ENCODE peak calls at places on chromosomes 2 and 18, in ten cellular contexts. B is fibroblast of pulmonary artery, X is tibial artery, H is mammary epithelial cell, S is colonic mucosa, E is kidney, Z is upper lobe of right lung, V is endodermal cell, L is neural progenitor cell, F is IMR-90. Y is an unnamed sample.

GRCh38 chr2:28231110-28231621 is 161.5 kb upstream of the FOSL2 start:
- DNase-seq in B (peak), X (no peak), H (peak), S (no peak), E (no peak), Z (no peak), V (no peak), L (no peak), F (peak), Y (peak)

GRCh38 chr2:24731923-24732322 is 61.3 kb downstream of the PTRHD1 start:
- DNase-seq in B (no peak), X (no peak), H (no peak), S (no peak), E (no peak), Z (no peak), V (no peak), L (no peak), F (no peak), Y (no peak)

GRCh38 chr2:241739651-241740050 is 5.2 kb downstream of the D2HGDH start:
- DNase-seq in B (peak), X (no peak), H (no peak), S (no peak), E (no peak), Z (no peak), V (no peak), L (no peak), F (peak), Y (peak)

GRCh38 chr18:34595673-34596072 is 114.4 kb upstream of the DTNA start:
- DNase-seq in B (peak), X (no peak), H (peak), S (no peak), E (no peak), Z (no peak), V (peak), L (peak), F (peak), Y (peak)

GRCh38 chr2:134320930-134321329 is 67.1 kb downstream of the MGAT5 start:
- DNase-seq in B (no peak), X (no peak), H (no peak), S (peak), E (no peak), Z (no peak), V (no peak), L (no peak), F (no peak), Y (no peak)

GRCh38 chr2:7670905-7671304 is 753.7 kb downstream of the RNF144A start:
- DNase-seq in B (no peak), X (no peak), H (no peak), S (no peak), E (no peak), Z (no peak), V (no peak), L (no peak), F (no peak), Y (no peak)

GRCh38 chr2:109376115-109376514 is 237.7 kb downstream of the SEPTIN10 start:
- DNase-seq in B (peak), X (no peak), H (no peak), S (peak), E (peak), Z (peak), V (peak), L (no peak), F (peak), Y (peak)

GRCh38 chr2:234981197-234982095 is 29.6 kb downstream of the SH3BP4 start:
- DNase-seq in B (peak), X (peak), H (peak), S (peak), E (peak), Z (no peak), V (peak), L (peak), F (peak), Y (peak)

GRCh38 chr2:219509780-219510511 is 4.3 kb upstream of the ASIC4 start:
- DNase-seq in B (peak), X (peak), H (no peak), S (peak), E (peak), Z (no peak), V (peak), L (peak), F (peak), Y (peak)

GRCh38 chr2:20232837-20233207 is 7.9 kb upstream of the SDC1 start:
- DNase-seq in B (no peak), X (no peak), H (peak), S (peak), E (no peak), Z (peak), V (peak), L (no peak), F (no peak), Y (peak)

GRCh38 chr18:23135679-23136325 is 517 bp downstream of the CABLES1 start:
- DNase-seq in B (peak), X (no peak), H (no peak), S (peak), E (peak), Z (peak), V (peak), L (peak), F (no peak), Y (peak)

GRCh38 chr2:71667256-71668182 is 214.2 kb downstream of the DYSF start:
- DNase-seq in B (no peak), X (peak), H (no peak), S (no peak), E (peak), Z (no peak), V (peak), L (no peak), F (no peak), Y (no peak)

GRCh38 chr2:23536326-23536725 is 151.3 kb downstream of the KLHL29 start:
- DNase-seq in B (no peak), X (no peak), H (no peak), S (no peak), E (no peak), Z (no peak), V (no peak), L (no peak), F (no peak), Y (no peak)

GRCh38 chr2:239291505-239292350 is 109.1 kb downstream of the HDAC4 start:
- DNase-seq in B (no peak), X (peak), H (no peak), S (no peak), E (no peak), Z (peak), V (peak), L (peak), F (no peak), Y (no peak)

GRCh38 chr2:240781471-240782220 is 38.4 kb downstream of the KIF1A start:
- DNase-seq in B (no peak), X (no peak), H (no peak), S (no peak), E (peak), Z (no peak), V (no peak), L (no peak), F (no peak), Y (no peak)

GRCh38 chr2:213067888-213068287 is 83.5 kb downstream of the IKZF2 start:
- DNase-seq in B (no peak), X (no peak), H (peak), S (no peak), E (no peak), Z (no peak), V (no peak), L (no peak), F (peak), Y (peak)

GRCh38 chr18:24937624-24938285 is 414.2 kb downstream of the ZNF521 start:
- DNase-seq in B (no peak), X (no peak), H (no peak), S (no peak), E (no peak), Z (no peak), V (no peak), L (no peak), F (no peak), Y (no peak)

GRCh38 chr2:101120124-101120996 is 30.8 kb downstream of the TBC1D8 start:
- DNase-seq in B (peak), X (peak), H (peak), S (peak), E (peak), Z (peak), V (no peak), L (no peak), F (peak), Y (peak)

GRCh38 chr2:146161256-146161882 is 1641.5 kb upstream of the ZEB2 start:
- DNase-seq in B (no peak), X (no peak), H (no peak), S (no peak), E (no peak), Z (no peak), V (no peak), L (no peak), F (no peak), Y (no peak)

GRCh38 chr18:13481331-13481730 is 245.0 kb downstream of the FAM210A start:
- DNase-seq in B (no peak), X (no peak), H (no peak), S (no peak), E (no peak), Z (no peak), V (no peak), L (no peak), F (no peak), Y (no peak)

GRCh38 chr2:29322011-29322410 is 206.8 kb downstream of the CLIP4 start:
- DNase-seq in B (peak), X (peak), H (no peak), S (no peak), E (no peak), Z (no peak), V (no peak), L (no peak), F (no peak), Y (peak)

GRCh38 chr2:236170678-236171212 is 2.6 kb upstream of the GBX2 start:
- DNase-seq in B (no peak), X (no peak), H (no peak), S (no peak), E (no peak), Z (peak), V (no peak), L (peak), F (no peak), Y (no peak)

GRCh38 chr2:157258520-157259326 is 1.2 kb downstream of the GALNT5 start:
- DNase-seq in B (no peak), X (no peak), H (no peak), S (peak), E (no peak), Z (no peak), V (peak), L (no peak), F (no peak), Y (peak)

GRCh38 chr18:61554117-61554776 is 221.0 kb downstream of the CDH20 start:
- DNase-seq in B (no peak), X (no peak), H (no peak), S (no peak), E (peak), Z (no peak), V (no peak), L (no peak), F (no peak), Y (no peak)

GRCh38 chr18:73785276-73785675 is 362.4 kb downstream of the FBXO15 start:
- DNase-seq in B (peak), X (no peak), H (peak), S (no peak), E (no peak), Z (no peak), V (no peak), L (no peak), F (peak), Y (peak)

GRCh38 chr2:219252900-219253752 is at the start of gene TUBA4B:
- DNase-seq in B (peak), X (peak), H (peak), S (peak), E (peak), Z (peak), V (peak), L (peak), F (peak), Y (peak)

GRCh38 chr18:3380384-3380961 is 69.5 kb upstream of the TGIF1 start:
- DNase-seq in B (peak), X (no peak), H (peak), S (no peak), E (no peak), Z (no peak), V (no peak), L (no peak), F (peak), Y (peak)

GRCh38 chr2:202681688-202682205 is 47.0 kb downstream of the FAM117B start:
- DNase-seq in B (no peak), X (no peak), H (no peak), S (peak), E (no peak), Z (no peak), V (no peak), L (peak), F (no peak), Y (no peak)

GRCh38 chr18:55064073-55064472 is 104.8 kb upstream of the CCDC68 start:
- DNase-seq in B (no peak), X (no peak), H (no peak), S (no peak), E (no peak), Z (no peak), V (no peak), L (no peak), F (no peak), Y (no peak)

GRCh38 chr18:43073771-43074170 is 41.7 kb downstream of the RIT2 start:
- DNase-seq in B (no peak), X (no peak), H (no peak), S (no peak), E (no peak), Z (no peak), V (no peak), L (no peak), F (no peak), Y (no peak)
- H3K4me3 ChIP-seq in B (no peak), X (no peak), H (no peak), S (no peak), E (no peak), Z (no peak), V (no peak), L (no peak), F (no peak), Y (no peak)

GRCh38 chr2:190407246-190407661 is 901 bp upstream of the MFSD6 start:
- DNase-seq in B (no peak), X (no peak), H (no peak), S (no peak), E (no peak), Z (no peak), V (peak), L (peak), F (no peak), Y (no peak)

GRCh38 chr2:190408538-190409271 is 550 bp downstream of the MFSD6 start:
- DNase-seq in B (no peak), X (peak), H (peak), S (peak), E (peak), Z (peak), V (peak), L (peak), F (no peak), Y (peak)

GRCh38 chr2:190406805-190407204 is 1.4 kb upstream of the MFSD6 start:
- DNase-seq in B (no peak), X (no peak), H (no peak), S (no peak), E (no peak), Z (no peak), V (no peak), L (no peak), F (no peak), Y (no peak)

GRCh38 chr2:190409616-190410015 is 1.5 kb downstream of the MFSD6 start:
- DNase-seq in B (no peak), X (no peak), H (no peak), S (no peak), E (no peak), Z (no peak), V (no peak), L (no peak), F (no peak), Y (no peak)

GRCh38 chr2:190407662-190408537 is at the start of gene MFSD6:
- DNase-seq in B (no peak), X (no peak), H (peak), S (peak), E (peak), Z (peak), V (peak), L (peak), F (no peak), Y (peak)
- TF ChIP-seq CTCF in B (no peak), X (no peak), H (no peak), S (no peak), E (no peak), Z (no peak), V (peak), L (no peak), F (no peak), Y (no peak)

GRCh38 chr2:10918661-10919414 is 7.1 kb downstream of the KCNF1 start:
- DNase-seq in B (peak), X (peak), H (no peak), S (peak), E (no peak), Z (no peak), V (peak), L (no peak), F (peak), Y (no peak)

GRCh38 chr2:10921525-10921924 is 9.8 kb downstream of the KCNF1 start:
- DNase-seq in B (no peak), X (peak), H (no peak), S (no peak), E (no peak), Z (no peak), V (no peak), L (no peak), F (no peak), Y (no peak)

GRCh38 chr2:10920764-10921468 is 9.2 kb downstream of the KCNF1 start:
- DNase-seq in B (no peak), X (peak), H (no peak), S (no peak), E (peak), Z (peak), V (no peak), L (no peak), F (no peak), Y (no peak)

GRCh38 chr2:10919415-10919775 is 7.7 kb downstream of the KCNF1 start:
- DNase-seq in B (no peak), X (no peak), H (no peak), S (no peak), E (no peak), Z (no peak), V (peak), L (no peak), F (no peak), Y (no peak)

GRCh38 chr2:10919776-10920606 is 8.3 kb downstream of the KCNF1 start:
- DNase-seq in B (no peak), X (peak), H (no peak), S (no peak), E (no peak), Z (peak), V (peak), L (no peak), F (no peak), Y (no peak)
- H3K4me3 ChIP-seq in B (no peak), X (no peak), H (no peak), S (no peak), E (no peak), Z (no peak), V (no peak), L (no peak), F (no peak), Y (no peak)

GRCh38 chr18:27687351-27687979 is 489.5 kb downstream of the CDH2 start:
- DNase-seq in B (no peak), X (no peak), H (no peak), S (no peak), E (no peak), Z (no peak), V (no peak), L (no peak), F (no peak), Y (no peak)

GRCh38 chr18:27688581-27688980 is 488.3 kb downstream of the CDH2 start:
- DNase-seq in B (no peak), X (no peak), H (no peak), S (no peak), E (no peak), Z (no peak), V (no peak), L (no peak), F (no peak), Y (no peak)

GRCh38 chr18:27685807-27686412 is 491.0 kb downstream of the CDH2 start:
- DNase-seq in B (peak), X (no peak), H (peak), S (no peak), E (no peak), Z (no peak), V (peak), L (peak), F (peak), Y (peak)

GRCh38 chr18:27685071-27685470 is 491.9 kb downstream of the CDH2 start:
- DNase-seq in B (no peak), X (no peak), H (no peak), S (no peak), E (no peak), Z (no peak), V (no peak), L (no peak), F (no peak), Y (no peak)
- TF ChIP-seq CTCF in B (no peak), X (no peak), H (no peak), S (no peak), E (no peak), Z (no peak), V (no peak), L (no peak), F (no peak), Y (peak)

GRCh38 chr2:120238728-120239487 is 13.7 kb upstream of the RALB start:
- DNase-seq in B (peak), X (peak), H (peak), S (peak), E (peak), Z (no peak), V (peak), L (no peak), F (peak), Y (peak)

GRCh38 chr2:120237491-120237902 is 14.3 kb upstream of the TMEM185B start:
- DNase-seq in B (peak), X (no peak), H (peak), S (peak), E (peak), Z (no peak), V (peak), L (peak), F (peak), Y (peak)

GRCh38 chr2:120240901-120241429 is 11.7 kb upstream of the RALB start:
- DNase-seq in B (no peak), X (no peak), H (no peak), S (no peak), E (no peak), Z (no peak), V (no peak), L (no peak), F (no peak), Y (no peak)

GRCh38 chr2:120241709-120242108 is 10.9 kb upstream of the RALB start:
- DNase-seq in B (no peak), X (no peak), H (no peak), S (no peak), E (no peak), Z (no peak), V (no peak), L (no peak), F (no peak), Y (no peak)

GRCh38 chr2:120239488-120240287 is 13.0 kb upstream of the RALB start:
- DNase-seq in B (peak), X (peak), H (peak), S (no peak), E (peak), Z (no peak), V (peak), L (peak), F (peak), Y (peak)
- H3K4me3 ChIP-seq in B (no peak), X (no peak), H (no peak), S (no peak), E (no peak), Z (no peak), V (no peak), L (no peak), F (no peak), Y (no peak)